ENCODE peak calls at places on chromosome 17, in six cellular contexts. One of them, this sample, is unnamed.

GRCh38 chr17:65474658-65475057 is 86.8 kb downstream of the AXIN2 start:
- DNase-seq in glutamatergic neuron: no peak
- DNase-seq in GM12864: no peak
- DNase-seq in cerebellum: no peak
- DNase-seq in activated CD4-positive, alpha-beta T cell treated with anti-CD3 and anti-CD28 coated beads for 4 hours: no peak
- DNase-seq in activated effector memory CD4-positive, alpha-beta T cell treated with Interleukin-2 at 50 U/mL for 16 hours: no peak
- DNase-seq in this sample: no peak

GRCh38 chr17:28648698-28649097 is 3.7 kb upstream of the BLTP2 start:
- DNase-seq in glutamatergic neuron: no peak
- DNase-seq in GM12864: no peak
- DNase-seq in cerebellum: no peak
- DNase-seq in activated CD4-positive, alpha-beta T cell treated with anti-CD3 and anti-CD28 coated beads for 4 hours: no peak
- DNase-seq in activated effector memory CD4-positive, alpha-beta T cell treated with Interleukin-2 at 50 U/mL for 16 hours: no peak
- DNase-seq in this sample: no peak

GRCh38 chr17:30559656-30560055 is 82.4 kb downstream of the GOSR1 start:
- DNase-seq in glutamatergic neuron: no peak
- DNase-seq in GM12864: no peak
- DNase-seq in cerebellum: no peak
- DNase-seq in activated CD4-positive, alpha-beta T cell treated with anti-CD3 and anti-CD28 coated beads for 4 hours: no peak
- DNase-seq in activated effector memory CD4-positive, alpha-beta T cell treated with Interleukin-2 at 50 U/mL for 16 hours: no peak
- DNase-seq in this sample: no peak

GRCh38 chr17:45851464-45851863 is 6.8 kb downstream of the SPPL2C start:
- DNase-seq in glutamatergic neuron: no peak
- DNase-seq in GM12864: no peak
- DNase-seq in cerebellum: no peak
- DNase-seq in activated CD4-positive, alpha-beta T cell treated with anti-CD3 and anti-CD28 coated beads for 4 hours: no peak
- DNase-seq in activated effector memory CD4-positive, alpha-beta T cell treated with Interleukin-2 at 50 U/mL for 16 hours: no peak
- DNase-seq in this sample: no peak

GRCh38 chr17:61793565-61793964 is 69.8 kb downstream of the BRIP1 start:
- DNase-seq in glutamatergic neuron: no peak
- DNase-seq in GM12864: no peak
- DNase-seq in cerebellum: no peak
- DNase-seq in activated CD4-positive, alpha-beta T cell treated with anti-CD3 and anti-CD28 coated beads for 4 hours: no peak
- DNase-seq in activated effector memory CD4-positive, alpha-beta T cell treated with Interleukin-2 at 50 U/mL for 16 hours: no peak
- DNase-seq in this sample: no peak

GRCh38 chr17:60744355-60744958 is 66.8 kb downstream of the BCAS3 start:
- DNase-seq in glutamatergic neuron: no peak
- DNase-seq in GM12864: no peak
- DNase-seq in cerebellum: no peak
- DNase-seq in activated CD4-positive, alpha-beta T cell treated with anti-CD3 and anti-CD28 coated beads for 4 hours: no peak
- DNase-seq in activated effector memory CD4-positive, alpha-beta T cell treated with Interleukin-2 at 50 U/mL for 16 hours: no peak
- DNase-seq in this sample: no peak

GRCh38 chr17:45907720-45908395 is 13.5 kb downstream of the MAPT start:
- DNase-seq in glutamatergic neuron: no peak
- DNase-seq in GM12864: no peak
- DNase-seq in cerebellum: no peak
- DNase-seq in activated CD4-positive, alpha-beta T cell treated with anti-CD3 and anti-CD28 coated beads for 4 hours: no peak
- DNase-seq in activated effector memory CD4-positive, alpha-beta T cell treated with Interleukin-2 at 50 U/mL for 16 hours: no peak
- DNase-seq in this sample: no peak

GRCh38 chr17:15934866-15935265 is 10.1 kb upstream of the ADORA2B start:
- DNase-seq in glutamatergic neuron: no peak
- DNase-seq in GM12864: no peak
- DNase-seq in cerebellum: no peak
- DNase-seq in activated CD4-positive, alpha-beta T cell treated with anti-CD3 and anti-CD28 coated beads for 4 hours: no peak
- DNase-seq in activated effector memory CD4-positive, alpha-beta T cell treated with Interleukin-2 at 50 U/mL for 16 hours: no peak
- DNase-seq in this sample: no peak

GRCh38 chr17:82458885-82459424 is 414 bp downstream of the NARF start:
- DNase-seq in glutamatergic neuron: peak
- DNase-seq in GM12864: no peak
- DNase-seq in cerebellum: no peak
- DNase-seq in activated CD4-positive, alpha-beta T cell treated with anti-CD3 and anti-CD28 coated beads for 4 hours: no peak
- DNase-seq in activated effector memory CD4-positive, alpha-beta T cell treated with Interleukin-2 at 50 U/mL for 16 hours: peak
- DNase-seq in this sample: no peak

GRCh38 chr17:10871914-10872313 is 34.0 kb upstream of the PIRT start:
- DNase-seq in glutamatergic neuron: no peak
- DNase-seq in GM12864: no peak
- DNase-seq in cerebellum: no peak
- DNase-seq in activated CD4-positive, alpha-beta T cell treated with anti-CD3 and anti-CD28 coated beads for 4 hours: no peak
- DNase-seq in activated effector memory CD4-positive, alpha-beta T cell treated with Interleukin-2 at 50 U/mL for 16 hours: no peak
- DNase-seq in this sample: no peak

GRCh38 chr17:75899353-75899752 is 2.6 kb upstream of the TRIM65 start:
- DNase-seq in glutamatergic neuron: no peak
- DNase-seq in GM12864: no peak
- DNase-seq in cerebellum: no peak
- DNase-seq in activated CD4-positive, alpha-beta T cell treated with anti-CD3 and anti-CD28 coated beads for 4 hours: no peak
- DNase-seq in activated effector memory CD4-positive, alpha-beta T cell treated with Interleukin-2 at 50 U/mL for 16 hours: no peak
- DNase-seq in this sample: no peak

GRCh38 chr17:75011788-75012319 is 616 bp upstream of the MRPL58 start:
- DNase-seq in glutamatergic neuron: peak
- DNase-seq in GM12864: no peak
- DNase-seq in cerebellum: peak
- DNase-seq in activated CD4-positive, alpha-beta T cell treated with anti-CD3 and anti-CD28 coated beads for 4 hours: no peak
- DNase-seq in activated effector memory CD4-positive, alpha-beta T cell treated with Interleukin-2 at 50 U/mL for 16 hours: no peak
- DNase-seq in this sample: no peak

GRCh38 chr17:1100382-1100781 is 79.4 kb downstream of the ABR start:
- DNase-seq in glutamatergic neuron: no peak
- DNase-seq in GM12864: no peak
- DNase-seq in cerebellum: no peak
- DNase-seq in activated CD4-positive, alpha-beta T cell treated with anti-CD3 and anti-CD28 coated beads for 4 hours: no peak
- DNase-seq in activated effector memory CD4-positive, alpha-beta T cell treated with Interleukin-2 at 50 U/mL for 16 hours: no peak
- DNase-seq in this sample: no peak

GRCh38 chr17:2084766-2085647 is 30.1 kb downstream of the HIC1 start:
- DNase-seq in glutamatergic neuron: no peak
- DNase-seq in GM12864: no peak
- DNase-seq in cerebellum: no peak
- DNase-seq in activated CD4-positive, alpha-beta T cell treated with anti-CD3 and anti-CD28 coated beads for 4 hours: no peak
- DNase-seq in activated effector memory CD4-positive, alpha-beta T cell treated with Interleukin-2 at 50 U/mL for 16 hours: no peak
- DNase-seq in this sample: no peak

GRCh38 chr17:59010026-59010425 is 96.7 kb downstream of the TRIM37 start:
- DNase-seq in glutamatergic neuron: no peak
- DNase-seq in GM12864: no peak
- DNase-seq in cerebellum: no peak
- DNase-seq in activated CD4-positive, alpha-beta T cell treated with anti-CD3 and anti-CD28 coated beads for 4 hours: no peak
- DNase-seq in activated effector memory CD4-positive, alpha-beta T cell treated with Interleukin-2 at 50 U/mL for 16 hours: no peak
- DNase-seq in this sample: no peak

GRCh38 chr17:79558573-79558900 is 52.3 kb downstream of the RBFOX3 start:
- DNase-seq in glutamatergic neuron: no peak
- DNase-seq in GM12864: no peak
- DNase-seq in cerebellum: no peak
- DNase-seq in activated CD4-positive, alpha-beta T cell treated with anti-CD3 and anti-CD28 coated beads for 4 hours: no peak
- DNase-seq in activated effector memory CD4-positive, alpha-beta T cell treated with Interleukin-2 at 50 U/mL for 16 hours: no peak
- DNase-seq in this sample: no peak

This sample was measured in iPS DF 19.7.